ENCODE peak calls at places on chromosomes 3 and 15, in five cellular contexts. J is osteoblast; G is fibroblast of lung; P is uterus; Z is CD4-positive, alpha-beta memory T cell. A is an unnamed sample.

GRCh38 chr3:194642769-194643168 is 9.6 kb upstream of the TMEM44 start:
- DNase-seq in Z (no peak), G (no peak), P (no peak), J (no peak), A (no peak)

GRCh38 chr3:115092220-115092791 is 54.8 kb downstream of the ZBTB20 start:
- DNase-seq in J (peak; percentile 66), P (peak; percentile 66), G (peak; percentile 73), Z (peak; percentile 48), A (peak; percentile 60)

GRCh38 chr3:29324180-29324651 is 43.3 kb downstream of the RBMS3 start:
- DNase-seq in G (peak; percentile 43), Z (no peak), J (peak; percentile 43), P (peak; percentile 36), A (no peak)

GRCh38 chr3:133572158-133573053 is 1.1 kb upstream of the CDV3 start:
- DNase-seq in P (no peak), J (no peak), G (no peak), Z (no peak), A (no peak)

GRCh38 chr15:99630607-99631131 is 64.9 kb downstream of the MEF2A start:
- DNase-seq in P (no peak), Z (no peak), J (peak; percentile 52), G (no peak), A (no peak)

GRCh38 chr3:138124689-138125420 is 7.3 kb downstream of the A4GNT start:
- DNase-seq in Z (no peak), J (peak; percentile 72), G (peak; percentile 58), P (no peak), A (no peak)

GRCh38 chr3:105836533-105836932 is 32.3 kb downstream of the CBLB start:
- DNase-seq in G (peak; percentile 73), Z (no peak), P (no peak), J (peak; percentile 66), A (no peak)

GRCh38 chr3:37862219-37862711 is 585 bp downstream of the CTDSPL start:
- DNase-seq in P (peak; percentile 55), J (peak; percentile 93), G (peak; percentile 41), Z (peak; percentile 13), A (peak; percentile 54)

GRCh38 chr3:72031581-72031980 is 246.6 kb upstream of the PROK2 start:
- DNase-seq in G (peak; percentile 31), J (peak; percentile 73), Z (no peak), P (no peak), A (peak; percentile 24)

GRCh38 chr15:82036461-82036860 is 9.4 kb downstream of the MEX3B start:
- DNase-seq in P (no peak), Z (no peak), J (no peak), G (no peak), A (no peak)

GRCh38 chr3:172549144-172549543 is 25.9 kb upstream of the TNFSF10 start:
- DNase-seq in P (no peak), J (no peak), Z (no peak), G (peak; percentile 49), A (no peak)

GRCh38 chr15:85672338-85673097 is 122.2 kb downstream of the KLHL25 start:
- DNase-seq in J (peak; percentile 15), Z (no peak), G (no peak), P (no peak), A (no peak)
- H3K4me1 ChIP-seq in J (peaks cover 18% of the 10 kb centered on the region), Z (peaks cover 13% of the 10 kb centered on the region), G (peaks cover 14% of the 10 kb centered on the region), P (peaks cover 20% of the 10 kb centered on the region), A (peaks cover 8% of the 10 kb centered on the region)

DNA sequence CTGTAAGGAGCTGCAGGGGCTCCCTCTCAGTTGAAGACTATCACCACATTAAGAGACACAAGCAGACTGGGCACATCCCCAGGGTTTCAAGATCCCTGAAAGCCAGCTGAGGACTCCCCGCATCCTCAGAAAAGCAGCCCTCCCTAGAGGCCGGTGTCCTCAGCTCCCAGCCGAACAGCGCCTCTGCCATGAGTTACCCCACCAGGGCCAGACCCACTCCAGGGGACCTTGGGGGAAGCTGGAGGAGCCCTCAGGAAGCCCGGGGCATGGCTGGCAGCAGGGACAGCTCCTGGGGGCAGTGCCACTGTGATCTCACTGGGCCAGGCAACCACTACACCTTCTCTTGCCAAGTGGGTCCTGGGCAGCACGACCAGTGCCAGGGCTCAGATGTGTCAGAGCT is 8.1 kb downstream of the KLF15 start:
- DNase-seq in G (no peak), Z (no peak), J (peak; percentile 62), P (peak; percentile 12), A (no peak)
- H3K4me1 ChIP-seq in G (no peaks in the 10 kb centered on the region), Z (no peaks in the 10 kb centered on the region), J (no peaks in the 10 kb centered on the region), P (no peaks in the 10 kb centered on the region), A (no peaks in the 10 kb centered on the region)

DNA sequence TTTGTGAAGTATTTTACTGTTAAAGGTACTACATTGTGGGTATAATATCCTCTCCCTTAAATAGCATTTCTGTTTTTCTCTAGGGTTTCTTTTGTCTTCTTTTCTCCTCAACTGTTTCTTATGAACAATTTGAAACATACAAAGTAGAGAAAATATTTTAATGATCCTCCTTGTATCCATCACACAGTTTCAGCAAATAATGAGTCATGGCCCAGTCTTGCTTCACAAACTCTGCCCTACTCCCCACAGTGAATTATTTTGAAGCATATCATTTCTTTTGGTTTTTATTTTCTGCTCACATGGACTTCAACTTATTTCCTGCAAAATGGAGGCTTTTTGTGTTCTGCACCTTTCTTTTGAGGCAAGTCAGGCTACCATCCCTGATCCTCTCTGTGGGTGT is 6.1 kb upstream of the SCAANT1 start:
- DNase-seq in G (peak; percentile 63), J (peak; percentile 84), Z (no peak), P (no peak), A (no peak)
- H3K4me1 ChIP-seq in G (peaks cover 4% of the 10 kb centered on the region), J (peaks cover 26% of the 10 kb centered on the region), Z (peaks cover 16% of the 10 kb centered on the region), P (peaks cover 2% of the 10 kb centered on the region), A (peaks cover 11% of the 10 kb centered on the region)

GRCh38 chr3:11621077-11621476 is 22.6 kb downstream of the VGLL4 start:
- DNase-seq in P (no peak), Z (no peak), J (peak; percentile 27), G (no peak), A (no peak)
- H3K4me1 ChIP-seq in P (peaks cover 8% of the 10 kb centered on the region), Z (peaks cover 40% of the 10 kb centered on the region), J (peaks cover 15% of the 10 kb centered on the region), G (no peaks in the 10 kb centered on the region), A (peaks cover 20% of the 10 kb centered on the region)

DNA sequence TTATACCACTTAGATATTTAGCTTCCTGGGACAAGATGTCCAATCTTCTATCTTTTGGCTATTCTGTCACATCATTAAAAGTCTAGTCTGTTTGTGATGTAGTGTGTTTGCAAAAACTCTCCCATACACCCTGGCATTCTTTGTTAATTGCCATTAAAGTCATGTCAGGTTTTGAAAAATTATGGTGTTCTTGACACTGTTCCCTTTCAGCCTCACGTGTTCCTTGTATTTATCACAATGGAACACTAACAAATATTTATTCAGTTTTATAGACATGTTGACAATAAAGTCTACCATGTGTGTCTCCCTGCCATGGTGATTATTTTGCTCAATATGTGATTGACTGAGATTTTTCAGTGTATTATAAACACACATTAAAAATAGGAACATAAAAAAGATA is 9.4 kb upstream of the CACNA1D start:
- DNase-seq in J (no peak), G (no peak), P (no peak), Z (no peak), A (no peak)
- H3K4me1 ChIP-seq in J (no peaks in the 10 kb centered on the region), G (no peaks in the 10 kb centered on the region), P (no peaks in the 10 kb centered on the region), Z (no peaks in the 10 kb centered on the region), A (no peaks in the 10 kb centered on the region)

GRCh38 chr15:39784638-39785037 is 2.0 kb upstream of the FSIP1 start:
- DNase-seq in G (no peak), J (peak; percentile 76), P (no peak), Z (no peak), A (no peak)

GRCh38 chr15:39787479-39787878 is 4.8 kb upstream of the FSIP1 start:
- DNase-seq in J (no peak), P (no peak), Z (no peak), G (no peak), A (no peak)

GRCh38 chr15:39785139-39785538 is 2.5 kb upstream of the FSIP1 start:
- DNase-seq in P (no peak), Z (no peak), G (no peak), J (no peak), A (no peak)

GRCh38 chr15:39786444-39787056 is 3.9 kb upstream of the FSIP1 start:
- DNase-seq in Z (peak; percentile 52), J (peak; percentile 71), G (peak; percentile 81), P (no peak), A (no peak)

GRCh38 chr15:39785806-39786205 is 3.2 kb upstream of the FSIP1 start:
- DNase-seq in Z (no peak), J (no peak), P (no peak), G (no peak), A (no peak)
- H3K4me1 ChIP-seq in Z (peaks cover 38% of the 10 kb centered on the region), J (peaks cover 64% of the 10 kb centered on the region), P (peaks cover 6% of the 10 kb centered on the region), G (peaks cover 30% of the 10 kb centered on the region), A (peaks cover 31% of the 10 kb centered on the region)

GRCh38 chr3:152291649-152292066 is 22.9 kb downstream of the MBNL1 start:
- DNase-seq in J (no peak), Z (no peak), G (no peak), P (no peak), A (no peak)

GRCh38 chr3:152289708-152290107 is 21.0 kb downstream of the MBNL1 start:
- DNase-seq in Z (no peak), G (no peak), J (no peak), P (no peak), A (no peak)

GRCh38 chr3:152292367-152292766 is 23.6 kb downstream of the MBNL1 start:
- DNase-seq in J (no peak), P (no peak), G (no peak), Z (no peak), A (no peak)

GRCh38 chr3:152290374-152290773 is 21.6 kb downstream of the MBNL1 start:
- DNase-seq in J (no peak), G (no peak), P (no peak), Z (no peak), A (no peak)

DNA sequence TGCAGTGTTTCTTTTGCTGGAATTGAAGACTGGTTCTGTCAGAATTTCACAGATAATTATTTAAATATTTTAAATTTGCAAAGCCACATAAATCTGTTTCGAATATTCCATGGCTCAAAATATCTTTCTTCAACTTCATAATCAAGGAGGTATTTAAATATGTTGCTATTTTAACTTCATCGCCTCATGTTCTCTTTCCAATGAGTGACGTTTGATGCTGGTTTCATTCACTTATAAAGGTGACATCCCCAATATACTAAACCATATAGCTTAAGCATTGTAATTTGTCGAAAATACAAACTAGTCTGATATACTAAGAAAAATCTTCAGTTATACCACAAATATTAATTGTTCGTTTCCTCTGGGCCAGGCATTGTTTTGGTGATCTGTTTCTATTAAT is 22.5 kb downstream of the MBNL1 start:
- DNase-seq in P (no peak), Z (no peak), G (no peak), J (no peak), A (no peak)
- H3K4me1 ChIP-seq in P (peaks cover 8% of the 10 kb centered on the region), Z (peaks cover 95% of the 10 kb centered on the region), G (peaks cover 5% of the 10 kb centered on the region), J (peaks cover 46% of the 10 kb centered on the region), A (peaks cover 66% of the 10 kb centered on the region)